ENCODE peak calls at places on chromosomes 6 and 20, in ten cellular contexts. U is lower lobe of right lung, K is psoas muscle, M is pancreas, J is epithelial cell of esophagus, Z is fibroblast of mammary gland, X is colonic mucosa, A is adrenal gland, W is A673, Y is MM.1S. I is an unnamed sample.

GRCh38 chr6:33073431-33073871 is at the start of gene HLA-DPA1:
- DNase-seq in U (peak), K (no peak), M (no peak), J (peak), Z (peak), X (peak), A (peak), W (no peak), Y (peak), I (peak)

GRCh38 chr6:33992191-33992590 is 153.7 kb downstream of the GRM4 start:
- DNase-seq in U (no peak), K (no peak), M (no peak), J (no peak), Z (no peak), X (peak), A (no peak), W (no peak), Y (no peak), I (no peak)

GRCh38 chr6:7813704-7814103 is 87.8 kb downstream of the BMP6 start:
- DNase-seq in U (no peak), K (no peak), M (no peak), J (no peak), Z (no peak), X (no peak), A (no peak), W (no peak), Y (no peak), I (no peak)

GRCh38 chr6:75502884-75503283 is 9.3 kb upstream of the FILIP1 start:
- DNase-seq in U (no peak), K (no peak), M (no peak), J (no peak), Z (no peak), X (no peak), A (no peak), W (no peak), Y (no peak), I (no peak)

GRCh38 chr20:8670900-8671229 is 398.0 kb upstream of the PLCB4 start:
- DNase-seq in U (no peak), K (no peak), M (no peak), J (no peak), Z (peak), X (no peak), A (peak), W (no peak), Y (no peak), I (peak)

GRCh38 chr6:106102034-106102433 is 15.9 kb downstream of the PRDM1 start:
- DNase-seq in U (no peak), K (no peak), M (no peak), J (no peak), Z (no peak), X (no peak), A (no peak), W (no peak), Y (peak), I (no peak)

GRCh38 chr6:153503810-153504209 is 372.7 kb upstream of the RGS17 start:
- DNase-seq in U (no peak), K (no peak), M (no peak), J (peak), Z (no peak), X (no peak), A (no peak), W (peak), Y (no peak), I (no peak)

GRCh38 chr6:106803188-106803587 is 171.3 kb downstream of the CD24 start:
- DNase-seq in U (no peak), K (no peak), M (no peak), J (no peak), Z (no peak), X (no peak), A (no peak), W (no peak), Y (no peak), I (no peak)

GRCh38 chr20:5845686-5846651 is 95.8 kb downstream of the SHLD1 start:
- DNase-seq in U (no peak), K (no peak), M (no peak), J (no peak), Z (peak), X (no peak), A (no peak), W (peak), Y (peak), I (no peak)

GRCh38 chr6:166423051-166423745 is 40.5 kb upstream of the MPC1 start:
- DNase-seq in U (no peak), K (no peak), M (no peak), J (no peak), Z (no peak), X (no peak), A (no peak), W (no peak), Y (no peak), I (no peak)

GRCh38 chr6:90072961-90073464 is 178.7 kb downstream of the GJA10 start:
- DNase-seq in U (no peak), K (no peak), M (no peak), J (no peak), Z (no peak), X (no peak), A (no peak), W (no peak), Y (no peak), I (no peak)

GRCh38 chr20:2839732-2840137 is 720 bp downstream of the PCED1A start:
- DNase-seq in U (no peak), K (peak), M (no peak), J (no peak), Z (no peak), X (no peak), A (no peak), W (no peak), Y (no peak), I (no peak)

GRCh38 chr6:150684161-150684560 is 84.5 kb downstream of the PLEKHG1 start:
- DNase-seq in U (no peak), K (no peak), M (no peak), J (no peak), Z (no peak), X (no peak), A (no peak), W (no peak), Y (no peak), I (no peak)

GRCh38 chr6:42281016-42281533 is 63.4 kb upstream of the MRPS10 start:
- DNase-seq in U (no peak), K (no peak), M (no peak), J (peak), Z (no peak), X (no peak), A (peak), W (no peak), Y (no peak), I (no peak)

GRCh38 chr20:56828402-56828801 is 199.3 kb downstream of the TFAP2C start:
- DNase-seq in U (no peak), K (no peak), M (no peak), J (no peak), Z (no peak), X (no peak), A (no peak), W (no peak), Y (no peak), I (no peak)

GRCh38 chr20:3734111-3734843 is 1.8 kb downstream of the HSPA12B start:
- DNase-seq in U (peak), K (peak), M (no peak), J (no peak), Z (no peak), X (peak), A (peak), W (no peak), Y (no peak), I (peak)

GRCh38 chr6:121354764-121355163 is 20.5 kb upstream of the TBC1D32 start:
- DNase-seq in U (no peak), K (no peak), M (no peak), J (no peak), Z (peak), X (no peak), A (no peak), W (peak), Y (no peak), I (no peak)

GRCh38 chr6:129498950-129499870 is 210.8 kb downstream of the ARHGAP18 start:
- DNase-seq in U (no peak), K (no peak), M (no peak), J (peak), Z (peak), X (peak), A (no peak), W (peak), Y (peak), I (no peak)

GRCh38 chr6:22829070-22829469 is 259.7 kb downstream of the HDGFL1 start:
- DNase-seq in U (no peak), K (no peak), M (no peak), J (peak), Z (no peak), X (no peak), A (no peak), W (no peak), Y (no peak), I (no peak)

GRCh38 chr6:25942561-25943147 is 12.2 kb upstream of the SLC17A2 start:
- DNase-seq in U (no peak), K (no peak), M (no peak), J (peak), Z (peak), X (no peak), A (no peak), W (peak), Y (peak), I (no peak)

GRCh38 chr20:51014797-51015722 is 7.8 kb downstream of the KCNG1 start:
- DNase-seq in U (no peak), K (no peak), M (peak), J (peak), Z (peak), X (peak), A (peak), W (peak), Y (no peak), I (peak)

GRCh38 chr6:157981395-157982296 is at the start of gene SYNJ2:
- DNase-seq in U (peak), K (peak), M (peak), J (peak), Z (peak), X (peak), A (peak), W (peak), Y (peak), I (peak)

GRCh38 chr6:46925563-46926253 is 4.0 kb upstream of the ADGRF5 start:
- DNase-seq in U (peak), K (no peak), M (peak), J (peak), Z (peak), X (no peak), A (peak), W (no peak), Y (no peak), I (peak)

GRCh38 chr6:33200234-33201146 is at the start of the genes RXRB and SLC39A7:
- DNase-seq in U (peak), K (peak), M (peak), J (peak), Z (peak), X (peak), A (peak), W (peak), Y (peak), I (peak)

GRCh38 chr20:10747019-10747418 is 73.2 kb upstream of the JAG1 start:
- DNase-seq in U (no peak), K (no peak), M (no peak), J (peak), Z (no peak), X (peak), A (no peak), W (peak), Y (no peak), I (no peak)

GRCh38 chr6:17983712-17984111 is 3.7 kb downstream of the KIF13A start:
- DNase-seq in U (no peak), K (no peak), M (no peak), J (no peak), Z (no peak), X (peak), A (no peak), W (no peak), Y (peak), I (no peak)

GRCh38 chr6:108163644-108164536 is 1.9 kb upstream of the NR2E1 start:
- DNase-seq in U (no peak), K (no peak), M (no peak), J (peak), Z (no peak), X (no peak), A (no peak), W (no peak), Y (no peak), I (no peak)
- H3K4me3 ChIP-seq in U (no peak), K (no peak), M (no peak), J (no peak), Z (no peak), X (no peak), A (no peak), W (no peak), Y (no peak), I (no peak)

GRCh38 chr20:36093025-36093803 is 61.3 kb upstream of the EPB41L1 start:
- DNase-seq in U (peak), K (peak), M (peak), J (peak), Z (no peak), X (peak), A (peak), W (peak), Y (no peak), I (peak)

GRCh38 chr20:36093804-36094145 is 60.8 kb upstream of the EPB41L1 start:
- DNase-seq in U (no peak), K (no peak), M (no peak), J (no peak), Z (no peak), X (no peak), A (no peak), W (no peak), Y (no peak), I (no peak)

GRCh38 chr20:36090223-36090622 is 64.3 kb upstream of the EPB41L1 start:
- DNase-seq in U (no peak), K (no peak), M (no peak), J (no peak), Z (no peak), X (no peak), A (no peak), W (no peak), Y (peak), I (no peak)

GRCh38 chr20:36092424-36093024 is 62.0 kb upstream of the EPB41L1 start:
- DNase-seq in U (no peak), K (peak), M (peak), J (peak), Z (no peak), X (no peak), A (no peak), W (no peak), Y (no peak), I (peak)

DNA sequence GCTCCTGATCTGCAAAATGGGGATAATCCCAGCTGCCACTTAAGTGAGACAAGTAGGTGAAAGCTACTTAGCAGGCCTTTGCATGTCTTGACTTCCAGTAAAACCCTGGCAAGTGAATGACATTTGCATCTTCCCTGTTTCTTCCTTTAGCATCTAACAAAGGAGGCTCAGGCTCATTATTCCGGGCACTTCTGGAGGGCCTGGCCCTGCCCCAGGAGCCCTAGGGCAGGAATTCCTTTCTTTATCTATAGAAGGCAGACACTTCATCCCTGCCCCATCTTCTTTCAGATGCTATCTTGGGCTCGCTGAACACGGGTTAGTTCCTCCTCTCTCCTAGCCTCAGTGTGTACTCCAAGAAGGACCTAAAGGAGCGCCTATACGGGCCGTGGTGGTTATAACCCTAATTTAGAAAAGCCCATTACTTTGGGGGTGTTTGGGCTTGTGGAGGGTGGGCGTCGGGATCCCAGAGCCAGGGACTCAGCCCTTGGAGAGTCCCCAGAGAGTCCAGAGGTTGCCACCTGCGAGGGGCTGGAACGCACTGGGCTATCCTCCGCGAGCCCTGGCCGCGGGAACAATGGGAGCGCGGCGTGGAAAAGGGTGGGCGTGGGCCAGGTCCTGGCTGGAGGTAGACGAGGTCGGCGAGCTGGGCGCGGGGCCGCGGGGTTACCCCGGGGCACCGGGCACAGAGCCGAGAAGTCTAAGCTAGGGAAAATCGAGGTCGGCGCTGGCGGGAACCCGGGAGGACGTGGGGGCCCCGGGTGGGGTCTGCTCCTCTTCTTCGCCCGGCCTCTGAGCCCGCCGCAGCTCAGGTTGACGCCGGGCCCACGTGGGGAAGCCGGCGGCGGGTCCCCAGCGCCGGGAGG is 62.7 kb upstream of the EPB41L1 start:
- DNase-seq in U (no peak), K (no peak), M (peak), J (no peak), Z (no peak), X (no peak), A (no peak), W (no peak), Y (no peak), I (no peak)
- H3K4me3 ChIP-seq in U (peak), K (peak), M (peak), J (peak), Z (no peak), X (peak), A (peak), W (peak), Y (peak), I (peak)

GRCh38 chr6:2963756-2964155 is 7.6 kb downstream of the SERPINB6 start:
- DNase-seq in U (no peak), K (no peak), M (no peak), J (no peak), Z (no peak), X (no peak), A (peak), W (no peak), Y (no peak), I (no peak)
- H3K4me3 ChIP-seq in U (no peak), K (no peak), M (no peak), J (no peak), Z (no peak), X (no peak), A (no peak), W (no peak), Y (no peak), I (no peak)

GRCh38 chr6:83053678-83054077 is 12.0 kb downstream of the UBE3D start:
- DNase-seq in U (no peak), K (no peak), M (no peak), J (no peak), Z (no peak), X (no peak), A (no peak), W (no peak), Y (no peak), I (no peak)

GRCh38 chr6:83051386-83052172 is 14.1 kb downstream of the UBE3D start:
- DNase-seq in U (no peak), K (no peak), M (no peak), J (peak), Z (no peak), X (no peak), A (no peak), W (no peak), Y (no peak), I (no peak)

GRCh38 chr6:83057705-83058321 is 7.8 kb downstream of the UBE3D start:
- DNase-seq in U (no peak), K (no peak), M (no peak), J (peak), Z (peak), X (peak), A (peak), W (peak), Y (peak), I (no peak)

DNA sequence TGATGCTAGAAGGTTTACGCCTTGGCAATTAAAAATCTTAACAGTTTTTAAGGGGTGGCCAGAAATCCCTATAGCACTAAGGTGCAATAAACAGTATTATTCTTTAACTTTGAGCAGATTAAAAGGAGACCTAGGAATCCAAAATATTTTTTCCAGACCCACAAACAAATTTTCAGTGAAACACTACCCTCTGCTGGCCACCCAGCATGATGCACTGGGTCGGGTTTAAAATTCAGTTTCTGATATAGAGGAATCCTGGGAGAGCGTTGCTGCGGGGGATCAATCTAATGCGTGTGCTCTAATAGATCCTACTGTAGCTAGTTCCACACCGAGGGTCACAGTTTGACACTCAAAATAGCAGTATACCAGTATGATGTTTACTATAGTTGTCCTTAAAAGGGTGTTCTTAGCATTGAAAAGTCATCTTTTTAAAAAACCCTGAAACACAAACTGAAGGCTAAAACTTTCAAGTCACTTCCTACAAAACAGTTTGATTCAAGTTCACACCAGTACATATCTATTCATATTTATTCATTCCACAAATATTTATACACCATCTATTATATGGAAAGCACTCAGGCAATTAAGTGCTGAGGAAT is 10.2 kb downstream of the UBE3D start:
- DNase-seq in U (no peak), K (no peak), M (no peak), J (peak), Z (peak), X (peak), A (peak), W (peak), Y (peak), I (peak)
- H3K4me3 ChIP-seq in U (no peak), K (no peak), M (no peak), J (no peak), Z (no peak), X (no peak), A (no peak), W (no peak), Y (no peak), I (no peak)

DNA sequence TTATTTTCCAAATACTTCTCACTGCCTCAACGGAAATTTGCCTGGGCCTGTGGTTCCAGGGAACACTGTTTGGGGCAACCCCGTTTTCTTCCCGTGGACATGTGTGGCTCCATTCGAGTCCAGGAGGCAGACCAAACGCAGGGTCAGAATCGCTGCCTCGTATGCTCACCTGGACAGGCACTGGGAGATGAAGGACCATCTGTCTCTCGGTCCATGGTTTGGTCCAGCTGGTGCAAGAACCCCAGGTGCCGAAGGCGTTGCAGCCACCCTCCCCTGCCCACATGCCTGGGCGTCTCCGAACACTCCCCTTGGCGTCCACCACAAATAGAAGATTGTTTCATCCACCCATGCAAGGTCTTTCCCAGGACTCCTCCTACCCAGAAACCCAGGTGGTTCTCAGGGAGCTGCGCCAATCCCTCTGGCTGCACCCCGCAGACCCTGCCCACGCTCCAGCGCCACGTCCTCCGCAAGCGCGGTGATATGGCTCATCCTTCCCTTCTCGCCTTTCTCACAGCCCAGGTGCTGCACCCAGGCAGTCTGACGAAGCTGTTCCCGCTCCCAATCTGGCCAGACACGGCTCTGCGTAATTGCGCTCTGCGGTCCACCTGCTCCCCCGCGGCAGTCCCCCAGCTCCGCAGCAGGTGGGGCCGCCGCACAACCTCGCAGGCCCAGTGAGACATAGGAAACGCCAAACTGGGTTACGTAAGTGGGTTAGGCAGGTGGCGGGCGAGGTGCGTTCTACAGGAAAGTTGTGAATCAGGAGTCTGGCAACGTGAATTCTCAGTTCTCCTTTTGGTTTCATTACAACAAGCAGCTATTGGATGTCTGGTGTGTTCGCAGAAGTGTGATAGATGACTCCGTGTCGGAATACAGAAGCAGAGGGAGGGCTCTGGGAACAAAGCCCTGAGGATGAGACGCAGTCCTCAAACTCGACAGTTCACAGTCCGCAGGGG is 146.2 kb upstream of the ECI2 start:
- DNase-seq in U (peak), K (peak), M (peak), J (peak), Z (peak), X (peak), A (peak), W (peak), Y (peak), I (peak)
- H3K4me3 ChIP-seq in U (peak), K (peak), M (peak), J (peak), Z (no peak), X (peak), A (peak), W (peak), Y (peak), I (no peak)

DNA sequence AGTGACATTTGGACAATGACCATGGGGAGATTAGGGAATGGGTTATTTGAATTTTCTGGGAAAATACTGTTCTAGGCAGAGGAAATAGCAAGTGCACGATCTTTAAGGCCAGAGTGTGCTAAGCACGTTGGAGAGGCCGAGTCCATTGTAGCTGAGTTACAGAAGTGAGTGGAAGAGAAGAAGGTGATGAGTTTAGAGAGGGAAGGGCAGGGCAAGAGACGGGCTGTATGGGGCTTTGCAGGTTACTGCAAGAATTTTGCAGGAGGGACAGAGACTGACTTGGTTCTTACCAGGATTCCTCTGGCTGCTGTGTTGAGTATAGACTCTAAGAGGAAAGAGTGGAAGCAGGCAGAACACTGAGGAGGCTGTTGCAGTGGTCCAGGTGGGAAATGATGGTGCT is 1.1 kb upstream of the NCOA3 start:
- DNase-seq in U (no peak), K (no peak), M (no peak), J (no peak), Z (no peak), X (no peak), A (no peak), W (no peak), Y (no peak), I (no peak)
- H3K4me3 ChIP-seq in U (no peak), K (peak), M (no peak), J (peak), Z (no peak), X (no peak), A (no peak), W (peak), Y (peak), I (peak)

I was measured in MG63.